ENCODE peak calls at places on chromosomes 12 and 14, in ten cellular contexts. B, F, G, W, N, C, X, L, V and P are unnamed samples.

GRCh38 chr12:93174048-93174447 is 203.7 kb upstream of the NUDT4 start:
- DNase-seq in X (no peak), V (no peak), B (no peak), L (peak; percentile 83), N (no peak), C (no peak), F (no peak), G (no peak), W (no peak), P (no peak)

GRCh38 chr14:69002069-69002468 is 23.0 kb upstream of the ACTN1 start:
- DNase-seq in V (no peak), W (no peak), G (no peak), F (no peak), X (no peak), N (no peak), B (no peak), L (no peak), C (no peak), P (no peak)

GRCh38 chr12:67751376-67751928 is 102.9 kb downstream of the DYRK2 start:
- DNase-seq in B (no peak), F (no peak), G (no peak), L (no peak), X (no peak), N (no peak), C (no peak), W (no peak), V (no peak), P (no peak)

GRCh38 chr12:53561590-53561953 is 54.3 kb upstream of the NPFF start:
- DNase-seq in B (peak; percentile 63), X (no peak), W (no peak), C (no peak), F (no peak), G (no peak), L (peak; percentile 63), N (no peak), V (no peak), P (no peak)

GRCh38 chr12:7092229-7092985 is at the start of gene C1R:
- DNase-seq in G (peak; percentile 67), X (peak; percentile 71), B (no peak), C (no peak), V (peak; percentile 76), L (peak; percentile 85), F (peak; percentile 57), N (peak; percentile 61), W (peak; percentile 89), P (peak; percentile 10)

GRCh38 chr12:13223176-13223806 is 26.8 kb downstream of the EMP1 start:
- DNase-seq in G (no peak), F (no peak), C (no peak), W (no peak), B (peak; percentile 68), L (peak; percentile 69), N (no peak), V (no peak), X (no peak), P (no peak)

GRCh38 chr14:72741836-72742681 is 151.8 kb downstream of the DPF3 start:
- DNase-seq in F (no peak), G (no peak), C (no peak), B (no peak), X (no peak), W (no peak), L (no peak), N (no peak), V (no peak), P (no peak)

GRCh38 chr12:116672010-116672409 is 65.9 kb downstream of the SPRING1 start:
- DNase-seq in F (no peak), X (no peak), C (no peak), L (no peak), G (no peak), W (no peak), V (no peak), B (no peak), N (no peak), P (no peak)

GRCh38 chr12:51687142-51687935 is 96.3 kb downstream of the SCN8A start:
- DNase-seq in B (no peak), F (no peak), L (no peak), W (no peak), N (no peak), C (no peak), X (no peak), G (no peak), V (no peak), P (no peak)

GRCh38 chr14:82537831-82538230 is 1004.2 kb upstream of the SEL1L start:
- DNase-seq in F (no peak), B (no peak), W (no peak), C (no peak), L (no peak), G (no peak), V (no peak), X (no peak), N (no peak), P (no peak)

GRCh38 chr14:75996488-75996887 is 10.9 kb downstream of the IFT43 start:
- DNase-seq in N (no peak), W (no peak), B (no peak), F (no peak), V (no peak), G (no peak), L (no peak), X (no peak), C (no peak), P (no peak)

GRCh38 chr12:131553409-131553808 is 157.5 kb upstream of the SFSWAP start:
- DNase-seq in F (no peak), C (no peak), V (no peak), N (no peak), X (no peak), W (no peak), B (no peak), G (no peak), L (no peak), P (no peak)

GRCh38 chr12:67068773-67069450 is 200.2 kb upstream of the CAND1 start:
- DNase-seq in F (no peak), C (no peak), V (peak; percentile 76), N (no peak), G (peak; percentile 68), L (peak; percentile 1), B (no peak), X (peak; percentile 67), W (no peak), P (no peak)

GRCh38 chr14:95474941-95475340 is 41.5 kb downstream of the SYNE3 start:
- DNase-seq in W (no peak), F (no peak), C (no peak), X (no peak), V (no peak), N (no peak), G (no peak), B (no peak), L (no peak), P (no peak)

GRCh38 chr14:95471526-95472304 is 44.7 kb downstream of the SYNE3 start:
- DNase-seq in F (no peak), X (no peak), V (no peak), W (no peak), C (no peak), N (no peak), B (no peak), L (no peak), G (no peak), P (no peak)

GRCh38 chr14:95470942-95471499 is 45.4 kb downstream of the SYNE3 start:
- DNase-seq in V (no peak), N (no peak), F (no peak), G (no peak), L (no peak), X (no peak), W (no peak), C (no peak), B (no peak), P (no peak)

GRCh38 chr14:95474486-95474885 is 42.0 kb downstream of the SYNE3 start:
- DNase-seq in X (no peak), C (no peak), B (no peak), G (no peak), N (no peak), F (no peak), V (no peak), W (no peak), L (no peak), P (no peak)

GRCh38 chr14:95472819-95473251 is 43.6 kb downstream of the SYNE3 start:
- DNase-seq in F (no peak), B (no peak), V (no peak), X (no peak), C (no peak), W (no peak), N (no peak), L (no peak), G (peak; percentile 71), P (no peak)
- H3K27ac ChIP-seq in F (peak overlapping the region; percentile 54), B (no peak overlapping the region), V (no peak overlapping the region), X (no peak overlapping the region), C (peak overlapping the region; percentile 29), W (peak overlapping the region; percentile 17), N (peak overlapping the region; percentile 21), L (no peak overlapping the region), G (no peak overlapping the region), P (no peak overlapping the region)

GRCh38 chr12:57586128-57586527 is 4.9 kb upstream of the PIP4K2C start:
- DNase-seq in F (no peak), L (no peak), C (no peak), G (no peak), N (no peak), B (no peak), W (no peak), V (no peak), X (no peak), P (no peak)

GRCh38 chr12:57584690-57585089 is 6.3 kb upstream of the PIP4K2C start:
- DNase-seq in W (no peak), L (no peak), G (no peak), C (no peak), X (no peak), N (no peak), F (no peak), B (no peak), V (no peak), P (no peak)

GRCh38 chr12:57586832-57587429 is 4.1 kb upstream of the PIP4K2C start:
- DNase-seq in B (no peak), W (no peak), V (no peak), N (no peak), C (no peak), F (no peak), X (no peak), L (no peak), G (no peak), P (no peak)

GRCh38 chr12:57584050-57584449 is 6.9 kb upstream of the PIP4K2C start:
- DNase-seq in W (no peak), B (no peak), L (no peak), V (no peak), G (no peak), N (no peak), C (no peak), X (no peak), F (no peak), P (no peak)

GRCh38 chr12:57585156-57585555 is 5.8 kb upstream of the PIP4K2C start:
- DNase-seq in L (no peak), V (no peak), N (no peak), F (no peak), X (no peak), B (no peak), C (no peak), W (no peak), G (no peak), P (no peak)
- H3K27ac ChIP-seq in L (no peak overlapping the region), V (no peak overlapping the region), N (no peak overlapping the region), F (no peak overlapping the region), X (no peak overlapping the region), B (no peak overlapping the region), C (no peak overlapping the region), W (no peak overlapping the region), G (no peak overlapping the region), P (no peak overlapping the region)

GRCh38 chr12:80684077-80684495 is 23.3 kb upstream of the MYF6 start:
- DNase-seq in W (no peak), G (no peak), C (no peak), V (no peak), B (no peak), N (no peak), F (no peak), L (no peak), X (no peak), P (no peak)
- H3K27ac ChIP-seq in W (no peak overlapping the region), G (no peak overlapping the region), C (no peak overlapping the region), V (no peak overlapping the region), B (no peak overlapping the region), N (no peak overlapping the region), F (no peak overlapping the region), L (no peak overlapping the region), X (no peak overlapping the region), P (no peak overlapping the region)

GRCh38 chr14:57049848-57050247 is 218.9 kb downstream of the EXOC5 start:
- DNase-seq in L (no peak), W (no peak), B (no peak), F (no peak), G (no peak), N (no peak), V (no peak), C (no peak), X (no peak), P (no peak)
- H3K27ac ChIP-seq in L (no peak overlapping the region), W (no peak overlapping the region), B (no peak overlapping the region), F (no peak overlapping the region), G (no peak overlapping the region), N (no peak overlapping the region), V (no peak overlapping the region), C (no peak overlapping the region), X (no peak overlapping the region), P (no peak overlapping the region)